ENCODE peak calls at places on chromosomes 11 and 22, in eight cellular contexts. L is T follicular helper cell; O is anterior cingulate cortex; U is T-helper 2 cell; P is posterior vena cava; F is stimulated activated CD4-positive, alpha-beta T cell treated with anti-CD3 and anti-CD28 coated beads, Interleukin-4, amount 100 ng/mL, for 4 hours; S is stomach; Z is stimulated activated naive CD8-positive, alpha-beta T cell treated with anti-CD3 and anti-CD28 coated beads, Interleukin-15, amount 100 ng/mL, for 72 hours. W is an unnamed sample.

GRCh38 chr11:12160680-12161079 is 50.3 kb downstream of the MICAL2 start:
- DNase-seq in L (no peak), O (no peak), U (no peak), P (no peak), F (no peak), S (no peak), Z (no peak), W (peak; percentile 81)

GRCh38 chr11:224424-224823 is 11.7 kb downstream of the SIRT3 start:
- DNase-seq in L (no peak), O (no peak), U (no peak), P (no peak), F (no peak), S (no peak), Z (no peak), W (peak; percentile 3)

GRCh38 chr11:55172734-55173415 is 89.1 kb upstream of the TRIM48 start:
- DNase-seq in L (no peak), O (no peak), U (no peak), P (peak; percentile 25), F (no peak), S (no peak), Z (no peak), W (peak; percentile 26)

GRCh38 chr11:9675691-9676090 is 11.8 kb downstream of the SWAP70 start:
- DNase-seq in L (no peak), O (no peak), U (no peak), P (no peak), F (no peak), S (no peak), Z (no peak), W (no peak)

GRCh38 chr11:103537904-103538502 is 428.8 kb downstream of the DYNC2H1 start:
- DNase-seq in L (no peak), O (no peak), U (no peak), P (no peak), F (no peak), S (no peak), Z (no peak), W (no peak)

GRCh38 chr22:36289406-36289870 is 36.5 kb downstream of the APOL1 start:
- DNase-seq in L (no peak), O (no peak), U (no peak), P (peak; percentile 70), F (no peak), S (no peak), Z (no peak), W (no peak)

GRCh38 chr11:76686261-76687079 is 15.9 kb upstream of the LRRC32 start:
- DNase-seq in L (no peak), O (no peak), U (no peak), P (no peak), F (no peak), S (no peak), Z (peak; percentile 25), W (no peak)

GRCh38 chr11:44592125-44592643 is 26.7 kb downstream of the CD82 start:
- DNase-seq in L (no peak), O (no peak), U (no peak), P (peak; percentile 89), F (no peak), S (no peak), Z (no peak), W (no peak)

GRCh38 chr11:76578655-76579046 is 91.9 kb downstream of the LRRC32 start:
- DNase-seq in L (no peak), O (no peak), U (no peak), P (peak; percentile 90), F (no peak), S (no peak), Z (no peak), W (peak; percentile 93)

GRCh38 chr22:41799486-41800347 is 762 bp upstream of the CCDC134 start:
- DNase-seq in L (no peak), O (no peak), U (no peak), P (no peak), F (no peak), S (peak; percentile 36), Z (no peak), W (peak; percentile 79)

GRCh38 chr11:134615041-134615615 is 203.1 kb upstream of the B3GAT1 start:
- DNase-seq in L (no peak), O (no peak), U (no peak), P (no peak), F (no peak), S (no peak), Z (no peak), W (no peak)

GRCh38 chr11:106447631-106448191 is 370.2 kb downstream of the AASDHPPT start:
- DNase-seq in L (no peak), O (no peak), U (no peak), P (no peak), F (no peak), S (no peak), Z (no peak), W (no peak)

GRCh38 chr11:113602483-113602882 is 103.6 kb downstream of the TMPRSS5 start:
- DNase-seq in L (no peak), O (no peak), U (no peak), P (no peak), F (no peak), S (no peak), Z (no peak), W (no peak)

GRCh38 chr11:30586251-30587144 is at the start of gene MPPED2:
- DNase-seq in L (no peak), O (no peak), U (no peak), P (peak; percentile 83), F (no peak), S (no peak), Z (peak; percentile 24), W (peak; percentile 75)

GRCh38 chr11:100612766-100613165 is 74.3 kb upstream of the ARHGAP42 start:
- DNase-seq in L (no peak), O (no peak), U (no peak), P (no peak), F (no peak), S (no peak), Z (no peak), W (no peak)

GRCh38 chr11:1852271-1852877 is 510 bp upstream of the LSP1 start:
- DNase-seq in L (no peak), O (no peak), U (no peak), P (no peak), F (no peak), S (no peak), Z (no peak), W (peak; percentile 72)

GRCh38 chr22:39144101-39144815 is 8.2 kb downstream of the CBX7 start:
- DNase-seq in L (no peak), O (no peak), U (peak; percentile 32), P (peak; percentile 83), F (peak; percentile 61), S (peak; percentile 60), Z (peak; percentile 64), W (peak; percentile 83)

GRCh38 chr11:123145661-123146060 is 49.4 kb downstream of the CLMP start:
- DNase-seq in L (no peak), O (no peak), U (no peak), P (no peak), F (no peak), S (no peak), Z (no peak), W (no peak)

GRCh38 chr22:23035557-23036277 is 34.6 kb upstream of the GNAZ start:
- DNase-seq in L (no peak), O (no peak), U (no peak), P (peak; percentile 55), F (peak; percentile 34), S (no peak), Z (no peak), W (no peak)

GRCh38 chr11:43923327-43924111 is 18.9 kb upstream of the C11orf96 start:
- DNase-seq in L (no peak), O (peak; percentile 29), U (no peak), P (peak; percentile 89), F (no peak), S (no peak), Z (no peak), W (peak; percentile 78)

GRCh38 chr11:2699185-2699530 is 636 bp downstream of the KCNQ1OT1 start:
- DNase-seq in L (no peak), O (no peak), U (no peak), P (peak; percentile 82), F (no peak), S (no peak), Z (no peak), W (peak; percentile 83)

GRCh38 chr11:7278314-7278917 is 26.7 kb downstream of the SYT9 start:
- DNase-seq in L (no peak), O (no peak), U (no peak), P (no peak), F (no peak), S (no peak), Z (no peak), W (no peak)

GRCh38 chr22:27420817-27421361 is 380.7 kb downstream of the MN1 start:
- DNase-seq in L (no peak), O (no peak), U (no peak), P (peak; percentile 92), F (no peak), S (peak; percentile 91), Z (no peak), W (peak; percentile 87)

GRCh38 chr11:128294685-128295079 is 292.7 kb downstream of the ETS1 start:
- DNase-seq in L (no peak), O (no peak), U (no peak), P (no peak), F (no peak), S (no peak), Z (no peak), W (no peak)

GRCh38 chr11:85665756-85666155 is 827 bp upstream of the CREBZF start:
- DNase-seq in L (no peak), O (no peak), U (no peak), P (no peak), F (no peak), S (no peak), Z (no peak), W (no peak)

GRCh38 chr22:37519268-37520195 is at the start of gene CARD10:
- DNase-seq in L (no peak), O (no peak), U (no peak), P (no peak), F (no peak), S (peak; percentile 68), Z (no peak), W (peak; percentile 79)

GRCh38 chr11:103581680-103582265 is 454.7 kb upstream of the DDI1 start:
- DNase-seq in L (no peak), O (no peak), U (no peak), P (no peak), F (no peak), S (no peak), Z (no peak), W (no peak)

GRCh38 chr11:128341280-128341679 is 246.1 kb downstream of the ETS1 start:
- DNase-seq in L (peak; percentile 55), O (no peak), U (peak; percentile 62), P (no peak), F (peak; percentile 61), S (no peak), Z (peak; percentile 42), W (no peak)